ENCODE peak calls at places on chromosomes 2 and 18, in nine cellular contexts. V, Q, H, T, W, I, U, E and B are unnamed samples.

GRCh38 chr2:15794608-15795134 is 145.7 kb upstream of the MYCN start:
- DNase-seq in V (no peak), Q (no peak), H (no peak), T (no peak), W (no peak), I (no peak), U (no peak), E (no peak), B (no peak)

GRCh38 chr2:33153008-33153407 is 206.3 kb downstream of the LTBP1 start:
- DNase-seq in V (peak), Q (no peak), H (no peak), T (no peak), W (no peak), I (peak), U (no peak), E (peak), B (no peak)

GRCh38 chr2:37471994-37472393 is 127.6 kb downstream of the QPCT start:
- DNase-seq in V (peak), Q (no peak), H (no peak), T (no peak), W (no peak), I (peak), U (peak), E (peak), B (no peak)

GRCh38 chr2:67824196-67824595 is 238.6 kb downstream of the C1D start:
- DNase-seq in V (peak), Q (no peak), H (no peak), T (no peak), W (no peak), I (peak), U (no peak), E (peak), B (no peak)

GRCh38 chr2:79355569-79355968 is 157.3 kb upstream of the CTNNA2 start:
- DNase-seq in V (no peak), Q (no peak), H (no peak), T (no peak), W (no peak), I (no peak), U (no peak), E (no peak), B (no peak)

GRCh38 chr18:1541478-1541877 is 636.8 kb downstream of the ADCYAP1 start:
- DNase-seq in V (no peak), Q (no peak), H (peak), T (no peak), W (no peak), I (no peak), U (no peak), E (no peak), B (no peak)

GRCh38 chr2:121565389-121566250 is 34.9 kb downstream of the RNU4ATAC start:
- DNase-seq in V (peak), Q (no peak), H (no peak), T (no peak), W (no peak), I (peak), U (no peak), E (no peak), B (no peak)

GRCh38 chr2:228983700-228984099 is 287.4 kb downstream of the PID1 start:
- DNase-seq in V (no peak), Q (no peak), H (peak), T (no peak), W (no peak), I (no peak), U (no peak), E (no peak), B (no peak)

GRCh38 chr18:76487076-76487475 is 8.0 kb downstream of the ZNF516 start:
- DNase-seq in V (peak), Q (no peak), H (no peak), T (no peak), W (no peak), I (no peak), U (no peak), E (peak), B (no peak)

GRCh38 chr18:24875761-24876160 is 415.3 kb downstream of the HRH4 start:
- DNase-seq in V (no peak), Q (no peak), H (no peak), T (no peak), W (no peak), I (peak), U (no peak), E (no peak), B (no peak)

GRCh38 chr2:189498205-189498604 is 56.9 kb downstream of the WDR75 start:
- DNase-seq in V (peak), Q (no peak), H (no peak), T (no peak), W (no peak), I (no peak), U (peak), E (no peak), B (no peak)

DNA sequence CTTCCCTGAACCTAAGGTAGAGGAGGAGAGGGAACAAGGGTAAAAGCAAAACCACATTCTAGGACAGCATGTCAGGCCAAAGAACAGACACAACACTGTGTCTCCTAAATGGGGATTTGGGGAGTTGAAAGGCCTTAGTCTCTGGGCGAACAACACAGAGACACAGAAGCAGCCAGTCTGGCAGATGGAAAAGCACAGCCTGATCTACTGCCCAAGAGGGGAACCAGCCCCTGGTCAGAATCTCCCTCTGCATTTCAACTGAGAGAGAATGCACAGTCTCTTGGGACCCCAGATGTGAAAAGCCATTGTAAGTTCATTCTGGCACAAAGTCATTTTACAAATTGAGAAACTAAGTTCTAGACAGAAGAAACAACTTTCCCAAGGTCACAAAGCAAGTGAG is 331.8 kb downstream of the TNS1 start:
- DNase-seq in V (no peak), Q (no peak), H (no peak), T (no peak), W (no peak), I (no peak), U (no peak), E (no peak), B (no peak)
- H3K27ac ChIP-seq in V (no peak), Q (no peak), H (no peak), T (no peak), W (no peak), I (no peak), U (no peak), E (no peak), B (no peak)

DNA sequence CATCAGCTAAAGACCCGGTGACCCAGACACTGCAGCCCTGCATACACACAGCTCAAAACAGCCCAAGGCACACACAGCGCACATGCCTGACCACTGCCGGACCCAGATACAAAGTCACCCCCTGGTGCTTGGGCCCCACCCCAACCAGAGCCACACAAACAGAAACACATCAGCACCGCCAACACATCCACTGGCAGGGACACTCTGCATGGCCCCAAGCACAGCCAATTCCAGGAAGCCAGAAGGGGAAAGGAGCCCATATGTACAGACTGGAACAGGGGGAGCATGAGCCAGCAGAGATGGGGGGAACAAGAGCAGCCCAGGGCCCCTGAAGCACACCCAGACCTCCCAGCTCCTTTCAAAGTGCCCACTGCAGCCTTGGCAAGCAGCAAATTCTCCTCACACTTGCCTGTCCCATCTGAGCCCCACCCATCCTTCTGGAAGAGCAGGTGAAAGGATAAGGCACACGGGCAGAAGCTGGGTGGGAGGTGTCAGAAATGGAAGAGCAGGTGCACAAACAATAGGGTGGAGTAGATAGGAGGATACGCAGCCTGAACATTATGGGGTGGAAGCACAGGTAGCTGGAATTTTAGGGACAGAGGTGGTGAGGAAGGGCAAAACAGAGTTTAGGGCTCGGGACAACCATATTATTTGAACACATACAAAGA is 69.3 kb downstream of the TNS1 start:
- DNase-seq in V (no peak), Q (no peak), H (no peak), T (no peak), W (peak), I (no peak), U (no peak), E (no peak), B (no peak)
- H3K27ac ChIP-seq in V (peak), Q (no peak), H (no peak), T (peak), W (peak), I (peak), U (peak), E (peak), B (peak)

DNA sequence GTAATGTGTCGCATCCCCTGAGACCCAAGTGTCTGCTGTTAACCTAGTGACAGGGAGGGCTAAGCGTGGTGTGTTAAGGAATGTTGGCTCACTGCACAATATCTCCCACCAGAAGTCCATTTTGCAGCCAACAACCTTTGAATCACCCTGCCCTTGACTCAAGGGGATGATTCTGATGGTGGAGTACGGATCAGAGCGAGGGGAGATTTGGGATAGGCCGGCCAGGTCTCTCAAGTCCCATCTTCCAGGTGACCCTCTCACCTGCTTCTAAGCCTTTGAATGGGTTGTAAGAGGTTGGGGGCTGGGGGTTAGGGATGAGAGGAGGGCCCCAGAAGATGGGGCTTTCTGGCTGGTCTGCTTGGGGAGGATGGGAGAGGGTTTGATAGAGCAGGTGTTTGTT is 43.3 kb downstream of the SERTAD2 start:
- DNase-seq in V (no peak), Q (no peak), H (no peak), T (no peak), W (peak), I (no peak), U (no peak), E (no peak), B (no peak)
- H3K27ac ChIP-seq in V (no peak), Q (no peak), H (no peak), T (no peak), W (no peak), I (no peak), U (no peak), E (no peak), B (no peak)

GRCh38 chr2:107374261-107374660 is 452.4 kb upstream of the RGPD4 start:
- DNase-seq in V (no peak), Q (no peak), H (no peak), T (no peak), W (no peak), I (no peak), U (no peak), E (no peak), B (no peak)
- H3K27ac ChIP-seq in V (no peak), Q (no peak), H (no peak), T (no peak), W (no peak), I (no peak), U (no peak), E (no peak), B (no peak)

GRCh38 chr2:74503506-74504475 is 3.7 kb downstream of the PCGF1 start:
- DNase-seq in V (no peak), Q (no peak), H (no peak), T (no peak), W (no peak), I (no peak), U (no peak), E (no peak), B (no peak)

GRCh38 chr2:74501335-74502071 is 2.1 kb upstream of the LBX2 start:
- DNase-seq in V (no peak), Q (no peak), H (peak), T (no peak), W (no peak), I (no peak), U (no peak), E (no peak), B (no peak)

GRCh38 chr2:74500578-74500946 is 1.2 kb upstream of the LBX2 start:
- DNase-seq in V (no peak), Q (no peak), H (peak), T (no peak), W (no peak), I (no peak), U (no peak), E (no peak), B (no peak)

GRCh38 chr2:74502720-74503505 is 3.5 kb upstream of the LBX2 start:
- DNase-seq in V (peak), Q (no peak), H (peak), T (peak), W (peak), I (peak), U (peak), E (peak), B (no peak)

DNA sequence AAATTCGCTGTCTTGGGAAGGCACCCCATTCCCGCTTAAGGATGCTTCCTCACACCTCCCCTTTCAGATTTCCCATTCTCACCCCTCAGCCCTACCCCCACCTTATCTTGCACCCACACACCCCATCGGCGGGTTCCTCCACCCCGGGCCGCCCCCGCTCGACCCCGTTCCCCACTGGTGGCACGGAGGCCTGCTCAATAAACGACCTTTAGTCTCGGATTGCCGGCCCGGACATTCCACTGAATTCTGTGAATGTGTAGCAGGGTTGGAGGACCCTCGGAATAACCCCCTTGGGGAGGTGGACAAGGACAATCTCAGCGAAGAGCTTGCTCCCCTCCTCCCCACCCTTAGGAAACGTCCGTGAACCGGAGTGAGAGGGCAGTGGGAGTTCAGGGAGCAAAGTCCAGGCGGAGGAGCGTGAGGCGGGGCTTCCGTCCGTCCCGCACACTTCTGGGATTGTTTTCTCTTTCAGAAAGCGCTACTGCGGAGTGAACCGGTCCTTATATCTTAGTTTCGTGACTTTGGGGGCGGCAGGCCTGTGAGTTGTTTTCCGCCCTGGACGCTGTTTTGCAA is 2.8 kb upstream of the LBX2 start:
- DNase-seq in V (no peak), Q (no peak), H (no peak), T (peak), W (no peak), I (peak), U (no peak), E (peak), B (no peak)
- H3K27ac ChIP-seq in V (peak), Q (peak), H (no peak), T (peak), W (peak), I (no peak), U (peak), E (no peak), B (no peak)